ENCODE peak calls at places on chromosome 14, in five cellular contexts. One of them, this sample, is unnamed.

GRCh38 chr14:95143813-95144620 is 13.3 kb downstream of the DICER1 start:
- DNase-seq in GM23338: no peak
- DNase-seq in Peyer's patch: no peak
- DNase-seq in BE2C: no peak
- DNase-seq in GM12878: no peak
- DNase-seq in this sample: no peak

GRCh38 chr14:84282618-84283017 is 1247.3 kb upstream of the FLRT2 start:
- DNase-seq in GM23338: no peak
- DNase-seq in Peyer's patch: no peak
- DNase-seq in BE2C: no peak
- DNase-seq in GM12878: no peak
- DNase-seq in this sample: no peak

GRCh38 chr14:24721772-24722171 is 87.8 kb upstream of the GZMB start:
- DNase-seq in GM23338: no peak
- DNase-seq in Peyer's patch: no peak
- DNase-seq in BE2C: no peak
- DNase-seq in GM12878: no peak
- DNase-seq in this sample: no peak

GRCh38 chr14:24851406-24851805 is 198.5 kb downstream of the STXBP6 start:
- DNase-seq in GM23338: no peak
- DNase-seq in Peyer's patch: no peak
- DNase-seq in BE2C: no peak
- DNase-seq in GM12878: no peak
- DNase-seq in this sample: no peak

GRCh38 chr14:52124791-52125661 is 56.2 kb upstream of the NID2 start:
- DNase-seq in GM23338: peak; percentile 55
- DNase-seq in Peyer's patch: no peak
- DNase-seq in BE2C: no peak
- DNase-seq in GM12878: no peak
- DNase-seq in this sample: no peak

GRCh38 chr14:56297449-56297848 is 179.2 kb downstream of the PELI2 start:
- DNase-seq in GM23338: no peak
- DNase-seq in Peyer's patch: no peak
- DNase-seq in BE2C: peak; percentile 52
- DNase-seq in GM12878: no peak
- DNase-seq in this sample: no peak

GRCh38 chr14:92473261-92473946 is 40.2 kb upstream of the RIN3 start:
- DNase-seq in GM23338: no peak
- DNase-seq in Peyer's patch: peak; percentile 57
- DNase-seq in BE2C: no peak
- DNase-seq in GM12878: no peak
- DNase-seq in this sample: peak; percentile 79

GRCh38 chr14:24425704-24426103 is 3.8 kb downstream of the CBLN3 start:
- DNase-seq in GM23338: no peak
- DNase-seq in Peyer's patch: no peak
- DNase-seq in BE2C: no peak
- DNase-seq in GM12878: no peak
- DNase-seq in this sample: no peak

GRCh38 chr14:45673420-45673819 is 420.4 kb upstream of the MIS18BP1 start:
- DNase-seq in GM23338: no peak
- DNase-seq in Peyer's patch: no peak
- DNase-seq in BE2C: no peak
- DNase-seq in GM12878: no peak
- DNase-seq in this sample: no peak

GRCh38 chr14:52350445-52350844 is 36.3 kb downstream of the PTGER2 start:
- DNase-seq in GM23338: no peak
- DNase-seq in Peyer's patch: no peak
- DNase-seq in BE2C: no peak
- DNase-seq in GM12878: no peak
- DNase-seq in this sample: no peak

GRCh38 chr14:101047326-101047725 is 143.8 kb upstream of the RTL1 start:
- DNase-seq in GM23338: no peak
- DNase-seq in Peyer's patch: no peak
- DNase-seq in BE2C: no peak
- DNase-seq in GM12878: no peak
- DNase-seq in this sample: no peak

DNA sequence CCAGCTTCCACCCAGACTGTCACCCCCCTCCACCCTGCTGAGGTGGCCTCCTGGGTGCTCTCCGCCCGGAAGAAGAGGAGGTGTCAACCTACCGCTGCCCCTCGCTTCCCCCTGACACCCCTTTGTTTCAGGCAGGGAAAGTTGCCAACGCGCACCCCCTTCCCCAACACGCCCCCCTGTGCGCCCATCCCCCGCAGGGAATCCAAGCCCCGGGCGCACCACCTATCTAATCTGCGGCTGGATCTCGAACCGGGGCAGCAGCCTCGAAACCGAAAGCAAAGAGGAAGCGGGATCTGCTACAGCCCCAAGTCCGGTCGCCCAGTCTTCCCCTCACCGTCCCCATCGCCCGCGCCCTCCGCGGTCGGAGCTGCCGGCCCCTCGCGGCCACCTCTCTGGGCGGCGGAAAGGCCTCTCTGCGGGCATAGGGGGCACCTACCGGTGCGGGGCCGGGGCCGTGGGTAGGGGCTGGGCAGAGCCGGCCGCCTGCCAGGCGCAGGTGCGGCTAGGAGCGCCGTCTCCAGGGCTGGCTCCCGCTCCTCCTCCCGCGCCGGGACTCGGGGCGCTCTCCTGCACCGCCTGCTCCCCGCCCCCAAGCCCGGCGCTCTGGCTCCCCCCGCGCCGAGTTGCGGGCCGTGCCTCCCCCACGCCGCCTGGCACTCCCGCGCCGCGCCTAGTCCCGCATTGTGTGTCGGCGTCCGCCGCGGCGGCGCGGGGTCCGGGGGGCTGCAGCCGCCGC is 18.3 kb upstream of the PLEKHH1 start:
- DNase-seq in GM23338: peak; percentile 66
- DNase-seq in Peyer's patch: peak; percentile 75
- DNase-seq in BE2C: peak; percentile 20
- DNase-seq in GM12878: no peak
- DNase-seq in this sample: no peak
- H3K27me3 ChIP-seq in GM23338: peaks cover 55% of the 10 kb centered on the region
- H3K27me3 ChIP-seq in Peyer's patch: no peaks in the 10 kb centered on the region
- H3K27me3 ChIP-seq in BE2C: peaks cover 48% of the 10 kb centered on the region
- H3K27me3 ChIP-seq in GM12878: no peaks in the 10 kb centered on the region
- H3K27me3 ChIP-seq in this sample: no peaks in the 10 kb centered on the region

DNA sequence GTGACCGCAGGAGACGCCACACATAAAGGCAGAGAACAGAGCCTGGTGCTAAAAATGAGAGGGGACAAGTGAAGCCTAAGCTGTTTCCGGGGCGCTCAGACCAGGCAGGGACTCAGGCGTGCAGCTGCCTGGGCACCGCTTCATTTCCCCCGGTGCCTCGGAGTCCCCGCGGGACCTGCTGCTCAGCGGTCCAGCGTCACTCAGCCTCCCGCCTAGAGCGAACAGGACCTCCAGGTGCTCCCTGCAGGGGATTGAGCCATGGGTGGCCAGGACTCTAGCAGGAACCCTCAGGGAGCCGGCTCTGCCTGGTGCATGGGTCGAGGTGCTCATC is 31.0 kb downstream of the CCDC85C start:
- DNase-seq in GM23338: no peak
- DNase-seq in Peyer's patch: no peak
- DNase-seq in BE2C: no peak
- DNase-seq in GM12878: no peak
- DNase-seq in this sample: no peak
- H3K4me1 ChIP-seq in GM23338: peaks cover 69% of the 10 kb centered on the region
- H3K4me1 ChIP-seq in Peyer's patch: no peaks in the 10 kb centered on the region
- H3K4me1 ChIP-seq in BE2C: peaks cover 87% of the 10 kb centered on the region
- H3K4me1 ChIP-seq in GM12878: peaks cover 17% of the 10 kb centered on the region
- H3K4me1 ChIP-seq in this sample: peaks cover 96% of the 10 kb centered on the region

DNA sequence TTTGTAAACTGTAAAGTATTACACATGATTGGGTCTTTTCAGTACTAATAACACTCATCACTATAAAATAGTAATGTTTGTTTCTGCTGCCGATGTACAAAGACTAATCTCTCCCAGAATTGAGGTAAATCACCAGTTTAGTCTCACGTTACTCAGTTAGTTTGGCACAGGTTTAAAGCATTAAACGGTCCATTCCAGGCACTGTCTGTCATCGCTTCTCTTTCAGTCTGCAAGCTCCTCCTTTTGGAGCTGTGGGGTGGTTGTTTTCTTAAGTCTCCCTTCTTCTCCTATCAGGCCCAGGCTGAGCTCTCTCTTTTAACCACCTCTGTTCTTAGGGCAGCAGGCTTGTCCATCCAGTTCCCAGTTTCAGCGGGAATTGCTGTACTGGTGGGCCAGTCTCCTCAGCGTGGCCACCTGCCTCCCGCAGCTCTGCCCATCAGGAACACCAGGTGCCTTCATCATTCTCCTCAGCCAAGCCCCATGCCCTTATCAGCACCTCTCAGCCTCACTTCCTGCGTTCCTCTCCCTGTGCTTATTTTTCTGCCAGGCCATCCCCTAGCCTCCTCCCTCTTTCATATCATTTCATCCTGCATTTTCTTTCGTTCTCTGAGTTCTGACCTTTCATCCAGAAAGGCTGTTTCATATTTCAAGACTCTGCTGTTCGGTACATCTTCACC is 149.0 kb downstream of the TGFB3 start:
- DNase-seq in GM23338: no peak
- DNase-seq in Peyer's patch: no peak
- DNase-seq in BE2C: peak; percentile 12
- DNase-seq in GM12878: no peak
- DNase-seq in this sample: no peak
- H3K27me3 ChIP-seq in GM23338: no peaks in the 10 kb centered on the region
- H3K27me3 ChIP-seq in Peyer's patch: no peaks in the 10 kb centered on the region
- H3K27me3 ChIP-seq in BE2C: no peaks in the 10 kb centered on the region
- H3K27me3 ChIP-seq in GM12878: no peaks in the 10 kb centered on the region
- H3K27me3 ChIP-seq in this sample: no peaks in the 10 kb centered on the region

GRCh38 chr14:106508216-106508615 is 981.8 kb downstream of the TMEM121 start:
- DNase-seq in GM23338: peak; percentile 1
- DNase-seq in Peyer's patch: no peak
- DNase-seq in BE2C: no peak
- DNase-seq in GM12878: no peak
- DNase-seq in this sample: no peak

GRCh38 chr14:106509176-106509575 is 982.8 kb downstream of the TMEM121 start:
- DNase-seq in GM23338: no peak
- DNase-seq in Peyer's patch: no peak
- DNase-seq in BE2C: no peak
- DNase-seq in GM12878: no peak
- DNase-seq in this sample: no peak

GRCh38 chr14:106509795-106510194 is 983.4 kb downstream of the TMEM121 start:
- DNase-seq in GM23338: no peak
- DNase-seq in Peyer's patch: no peak
- DNase-seq in BE2C: no peak
- DNase-seq in GM12878: no peak
- DNase-seq in this sample: no peak

GRCh38 chr14:106506901-106507305 is 980.5 kb downstream of the TMEM121 start:
- DNase-seq in GM23338: no peak
- DNase-seq in Peyer's patch: peak; percentile 77
- DNase-seq in BE2C: no peak
- DNase-seq in GM12878: no peak
- DNase-seq in this sample: no peak

GRCh38 chr14:106507354-106507753 is 981.0 kb downstream of the TMEM121 start:
- DNase-seq in GM23338: no peak
- DNase-seq in Peyer's patch: no peak
- DNase-seq in BE2C: no peak
- DNase-seq in GM12878: no peak
- DNase-seq in this sample: no peak
- H3K4me1 ChIP-seq in GM23338: no peaks in the 10 kb centered on the region
- H3K4me1 ChIP-seq in Peyer's patch: no peaks in the 10 kb centered on the region
- H3K4me1 ChIP-seq in BE2C: no peaks in the 10 kb centered on the region
- H3K4me1 ChIP-seq in GM12878: no peaks in the 10 kb centered on the region
- H3K4me1 ChIP-seq in this sample: no peaks in the 10 kb centered on the region

DNA sequence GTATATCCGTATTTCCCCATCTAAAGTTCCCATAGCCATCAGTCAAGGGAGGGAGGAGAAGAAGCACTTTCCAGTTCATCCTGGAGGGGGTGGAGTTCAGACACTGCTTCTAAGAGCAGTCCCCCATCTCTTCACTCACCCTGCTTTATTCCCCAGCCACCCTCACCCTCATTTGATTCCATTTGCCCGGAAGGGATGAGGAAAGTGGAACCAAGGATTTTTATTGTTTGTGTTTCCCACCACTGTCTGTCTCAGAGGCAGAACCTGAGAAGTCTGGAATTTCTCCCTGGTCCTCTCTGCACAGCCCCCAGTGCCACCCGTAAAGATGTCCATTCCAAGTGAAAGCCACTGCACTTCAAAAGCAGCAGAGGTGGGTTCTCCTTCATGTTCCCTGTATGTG is 134.2 kb upstream of the HIF1A start:
- DNase-seq in GM23338: peak; percentile 46
- DNase-seq in Peyer's patch: no peak
- DNase-seq in BE2C: peak; percentile 46
- DNase-seq in GM12878: no peak
- DNase-seq in this sample: no peak
- H3K27me3 ChIP-seq in GM23338: no peaks in the 10 kb centered on the region
- H3K27me3 ChIP-seq in Peyer's patch: no peaks in the 10 kb centered on the region
- H3K27me3 ChIP-seq in BE2C: no peaks in the 10 kb centered on the region
- H3K27me3 ChIP-seq in GM12878: no peaks in the 10 kb centered on the region
- H3K27me3 ChIP-seq in this sample: no peaks in the 10 kb centered on the region

GRCh38 chr14:105020815-105021655 is at the start of gene CDCA4:
- DNase-seq in GM23338: peak; percentile 98
- DNase-seq in Peyer's patch: peak; percentile 99
- DNase-seq in BE2C: peak; percentile 99
- DNase-seq in GM12878: peak; percentile 66
- DNase-seq in this sample: peak; percentile 97
- H3K4me1 ChIP-seq in GM23338: peaks cover 30% of the 10 kb centered on the region
- H3K4me1 ChIP-seq in Peyer's patch: peaks cover 17% of the 10 kb centered on the region
- H3K4me1 ChIP-seq in BE2C: peaks cover 10% of the 10 kb centered on the region
- H3K4me1 ChIP-seq in GM12878: peaks cover 19% of the 10 kb centered on the region
- H3K4me1 ChIP-seq in this sample: no peaks in the 10 kb centered on the region

DNA sequence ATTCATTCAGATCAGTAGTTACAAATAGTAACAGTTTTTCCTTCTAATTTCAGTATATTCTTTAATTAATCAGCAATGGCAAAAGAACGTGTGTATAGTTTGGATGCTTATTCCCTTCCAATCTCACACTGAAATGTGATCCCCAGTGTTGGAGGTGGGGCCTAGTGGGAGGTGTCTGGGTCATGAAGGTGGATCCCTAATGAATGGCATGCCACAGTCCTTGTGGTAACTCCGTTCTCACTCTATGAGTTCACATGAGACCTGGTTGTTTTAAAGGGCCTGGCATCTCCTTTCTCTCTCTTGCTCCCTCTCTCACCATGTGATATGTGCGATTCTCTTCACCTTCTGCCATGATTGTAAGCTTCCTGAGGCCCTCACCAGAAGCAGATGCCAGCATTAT is 18.9 kb upstream of the SYNDIG1L start:
- DNase-seq in GM23338: peak; percentile 85
- DNase-seq in Peyer's patch: no peak
- DNase-seq in BE2C: no peak
- DNase-seq in GM12878: no peak
- DNase-seq in this sample: no peak
- H3K27me3 ChIP-seq in GM23338: no peaks in the 10 kb centered on the region
- H3K27me3 ChIP-seq in Peyer's patch: no peaks in the 10 kb centered on the region
- H3K27me3 ChIP-seq in BE2C: peaks cover 20% of the 10 kb centered on the region
- H3K27me3 ChIP-seq in GM12878: no peaks in the 10 kb centered on the region
- H3K27me3 ChIP-seq in this sample: no peaks in the 10 kb centered on the region